ENCODE peak calls at places on chromosomes 5 and 9, in eight cellular contexts. K is stimulated activated CD4-positive, alpha-beta T cell treated with anti-CD3 and anti-CD28 coated beads, Interleukin-15, amount 100 ng/mL, for 24 hours; H is aorta; J is NCI-H774; A is AML-193; G is H9; M is choroid plexus epithelial cell; N is ureter. Z is an unnamed sample.

GRCh38 chr9:119811030-119811429 is 441.8 kb upstream of the BRINP1 start:
- DNase-seq in K (no peak), H (no peak), J (no peak), A (no peak), G (no peak), M (peak), N (no peak), Z (no peak)

GRCh38 chr5:141957367-141957993 is 522 bp downstream of the PCDH12 start:
- DNase-seq in K (no peak), H (no peak), J (no peak), A (peak), G (no peak), M (no peak), N (no peak), Z (no peak)

GRCh38 chr9:120475341-120475740 is 104.6 kb downstream of the CDK5RAP2 start:
- DNase-seq in K (no peak), H (peak), J (no peak), A (no peak), G (no peak), M (peak), N (no peak), Z (no peak)

GRCh38 chr9:116605060-116605459 is 82.0 kb upstream of the TRIM32 start:
- DNase-seq in K (no peak), H (no peak), J (no peak), A (no peak), G (no peak), M (no peak), N (no peak), Z (no peak)

GRCh38 chr5:43437062-43437660 is 25.0 kb upstream of the CCL28 start:
- DNase-seq in K (no peak), H (no peak), J (no peak), A (no peak), G (no peak), M (no peak), N (no peak), Z (no peak)

GRCh38 chr9:36018755-36019720 is 17.7 kb upstream of the RECK start:
- DNase-seq in K (no peak), H (no peak), J (no peak), A (no peak), G (no peak), M (no peak), N (no peak), Z (no peak)

GRCh38 chr9:34610434-34611206 is 1.3 kb downstream of the RPP25L start:
- DNase-seq in K (no peak), H (peak), J (no peak), A (peak), G (peak), M (peak), N (no peak), Z (no peak)

GRCh38 chr5:135398160-135398854 is 724 bp downstream of the MACROH2A1 start:
- DNase-seq in K (peak), H (no peak), J (peak), A (no peak), G (peak), M (peak), N (peak), Z (peak)

GRCh38 chr5:14263700-14264099 is 120.6 kb downstream of the TRIO start:
- DNase-seq in K (no peak), H (no peak), J (no peak), A (no peak), G (no peak), M (no peak), N (no peak), Z (no peak)